ENCODE peak calls at places on chromosomes 5 and 9, in five cellular contexts. T, W, K, Q and L are unnamed samples.

GRCh38 chr9:28064241-28064640 is 491.0 kb upstream of the C9orf72 start:
- DNase-seq in T (peak), W (no peak), K (no peak), Q (no peak), L (no peak)

GRCh38 chr9:125422853-125423252 is 161.2 kb downstream of the GAPVD1 start:
- DNase-seq in T (no peak), W (no peak), K (no peak), Q (no peak), L (no peak)

GRCh38 chr5:83375049-83375710 is 96.4 kb upstream of the VCAN start:
- DNase-seq in T (no peak), W (no peak), K (no peak), Q (no peak), L (no peak)

GRCh38 chr9:24479266-24479665 is 66.4 kb downstream of the IZUMO3 start:
- DNase-seq in T (no peak), W (no peak), K (no peak), Q (no peak), L (no peak)

GRCh38 chr9:7996558-7996957 is 197.0 kb upstream of the DMAC1 start:
- DNase-seq in T (no peak), W (no peak), K (no peak), Q (no peak), L (no peak)

GRCh38 chr5:39755986-39756385 is 331.2 kb upstream of the DAB2 start:
- DNase-seq in T (no peak), W (no peak), K (no peak), Q (no peak), L (peak)

GRCh38 chr5:35003018-35003957 is 44.5 kb downstream of the AGXT2 start:
- DNase-seq in T (peak), W (peak), K (peak), Q (peak), L (peak)

GRCh38 chr5:95760291-95761191 is 29.4 kb downstream of the RHOBTB3 start:
- DNase-seq in T (no peak), W (no peak), K (no peak), Q (no peak), L (peak)

GRCh38 chr5:154285661-154286408 is 95.3 kb downstream of the GALNT10 start:
- DNase-seq in T (no peak), W (peak), K (no peak), Q (no peak), L (peak)

GRCh38 chr9:123260340-123260739 is 8.0 kb downstream of the STRBP start:
- DNase-seq in T (no peak), W (no peak), K (no peak), Q (no peak), L (no peak)